ENCODE peak calls at places on chromosomes 2 and 18, in seven cellular contexts. One of them, this sample, is unnamed.

GRCh38 chr2:26772064-26773001 is 8.2 kb downstream of the SLC35F6 start:
- DNase-seq in tibial nerve: peak; percentile 100
- DNase-seq in body of pancreas: peak; percentile 96
- DNase-seq in prostate gland: peak; percentile 95
- DNase-seq in IMR-90: peak; percentile 38
- DNase-seq in sigmoid colon: peak; percentile 98
- DNase-seq in uterus: peak; percentile 95
- DNase-seq in this sample: peak; percentile 98

GRCh38 chr2:173872714-173873113 is 92.5 kb downstream of the SP3 start:
- DNase-seq in uterus: no peak
- DNase-seq in tibial nerve: no peak
- DNase-seq in prostate gland: peak; percentile 40
- DNase-seq in IMR-90: no peak
- DNase-seq in body of pancreas: no peak
- DNase-seq in sigmoid colon: no peak
- DNase-seq in this sample: no peak

GRCh38 chr2:112621792-112622527 is 23.8 kb upstream of the SLC20A1 start:
- DNase-seq in IMR-90: peak; percentile 94
- DNase-seq in uterus: no peak
- DNase-seq in tibial nerve: no peak
- DNase-seq in prostate gland: no peak
- DNase-seq in sigmoid colon: peak; percentile 34
- DNase-seq in body of pancreas: no peak
- DNase-seq in this sample: no peak

GRCh38 chr18:6566338-6566911 is 151.7 kb upstream of the L3MBTL4 start:
- DNase-seq in body of pancreas: no peak
- DNase-seq in tibial nerve: no peak
- DNase-seq in uterus: no peak
- DNase-seq in sigmoid colon: no peak
- DNase-seq in prostate gland: no peak
- DNase-seq in IMR-90: no peak
- DNase-seq in this sample: peak; percentile 53

GRCh38 chr2:215003001-215003400 is 135.4 kb downstream of the ABCA12 start:
- DNase-seq in uterus: no peak
- DNase-seq in sigmoid colon: no peak
- DNase-seq in body of pancreas: no peak
- DNase-seq in IMR-90: peak; percentile 1
- DNase-seq in tibial nerve: no peak
- DNase-seq in prostate gland: no peak
- DNase-seq in this sample: no peak

GRCh38 chr18:61892683-61893303 is at the start of gene RNF152:
- DNase-seq in body of pancreas: peak; percentile 43
- DNase-seq in tibial nerve: peak; percentile 8
- DNase-seq in IMR-90: peak; percentile 25
- DNase-seq in sigmoid colon: peak; percentile 75
- DNase-seq in uterus: peak; percentile 66
- DNase-seq in prostate gland: peak; percentile 28
- DNase-seq in this sample: peak; percentile 89

GRCh38 chr18:42296723-42297122 is 341.7 kb downstream of the PIK3C3 start:
- DNase-seq in IMR-90: no peak
- DNase-seq in body of pancreas: no peak
- DNase-seq in prostate gland: no peak
- DNase-seq in tibial nerve: no peak
- DNase-seq in uterus: no peak
- DNase-seq in sigmoid colon: no peak
- DNase-seq in this sample: no peak

GRCh38 chr2:239526038-239526437 is 125.2 kb upstream of the HDAC4 start:
- DNase-seq in sigmoid colon: no peak
- DNase-seq in uterus: no peak
- DNase-seq in prostate gland: no peak
- DNase-seq in IMR-90: no peak
- DNase-seq in body of pancreas: no peak
- DNase-seq in tibial nerve: no peak
- DNase-seq in this sample: no peak

GRCh38 chr2:203404996-203405395 is 76.8 kb downstream of the ABI2 start:
- DNase-seq in uterus: no peak
- DNase-seq in IMR-90: peak; percentile 73
- DNase-seq in sigmoid colon: no peak
- DNase-seq in body of pancreas: no peak
- DNase-seq in tibial nerve: no peak
- DNase-seq in prostate gland: no peak
- DNase-seq in this sample: no peak

GRCh38 chr18:55415258-55415871 is 172.6 kb downstream of the TCF4 start:
- DNase-seq in tibial nerve: peak; percentile 99
- DNase-seq in IMR-90: peak; percentile 86
- DNase-seq in body of pancreas: peak; percentile 91
- DNase-seq in uterus: peak; percentile 89
- DNase-seq in prostate gland: peak; percentile 82
- DNase-seq in sigmoid colon: peak; percentile 92
- DNase-seq in this sample: peak; percentile 96

GRCh38 chr2:219223831-219224610 is 5.3 kb upstream of the ABCB6 start:
- DNase-seq in uterus: no peak
- DNase-seq in sigmoid colon: no peak
- DNase-seq in prostate gland: no peak
- DNase-seq in IMR-90: no peak
- DNase-seq in tibial nerve: no peak
- DNase-seq in body of pancreas: no peak
- DNase-seq in this sample: no peak

GRCh38 chr2:207073791-207074678 is 91.7 kb downstream of the KLF7 start:
- DNase-seq in prostate gland: no peak
- DNase-seq in sigmoid colon: no peak
- DNase-seq in uterus: no peak
- DNase-seq in tibial nerve: no peak
- DNase-seq in body of pancreas: no peak
- DNase-seq in IMR-90: peak; percentile 12
- DNase-seq in this sample: no peak

GRCh38 chr2:103809946-103810345 is 1044.0 kb upstream of the POU3F3 start:
- DNase-seq in uterus: no peak
- DNase-seq in prostate gland: no peak
- DNase-seq in body of pancreas: no peak
- DNase-seq in IMR-90: no peak
- DNase-seq in sigmoid colon: no peak
- DNase-seq in tibial nerve: no peak
- DNase-seq in this sample: no peak

GRCh38 chr2:232838406-232838874 is 31.6 kb upstream of the SNORC start:
- DNase-seq in sigmoid colon: no peak
- DNase-seq in tibial nerve: no peak
- DNase-seq in uterus: no peak
- DNase-seq in body of pancreas: peak; percentile 26
- DNase-seq in IMR-90: peak; percentile 29
- DNase-seq in prostate gland: no peak
- DNase-seq in this sample: no peak

GRCh38 chr2:232839680-232840079 is 30.4 kb upstream of the SNORC start:
- DNase-seq in sigmoid colon: peak; percentile 72
- DNase-seq in tibial nerve: peak; percentile 64
- DNase-seq in body of pancreas: peak; percentile 35
- DNase-seq in prostate gland: peak; percentile 41
- DNase-seq in IMR-90: no peak
- DNase-seq in uterus: no peak
- DNase-seq in this sample: no peak

GRCh38 chr2:232846055-232846454 is 24.0 kb upstream of the SNORC start:
- DNase-seq in IMR-90: no peak
- DNase-seq in sigmoid colon: no peak
- DNase-seq in uterus: no peak
- DNase-seq in prostate gland: no peak
- DNase-seq in body of pancreas: no peak
- DNase-seq in tibial nerve: no peak
- DNase-seq in this sample: no peak

GRCh38 chr2:232842689-232843088 is 27.4 kb upstream of the SNORC start:
- DNase-seq in IMR-90: no peak
- DNase-seq in prostate gland: no peak
- DNase-seq in tibial nerve: no peak
- DNase-seq in uterus: no peak
- DNase-seq in body of pancreas: no peak
- DNase-seq in sigmoid colon: no peak
- DNase-seq in this sample: no peak

DNA sequence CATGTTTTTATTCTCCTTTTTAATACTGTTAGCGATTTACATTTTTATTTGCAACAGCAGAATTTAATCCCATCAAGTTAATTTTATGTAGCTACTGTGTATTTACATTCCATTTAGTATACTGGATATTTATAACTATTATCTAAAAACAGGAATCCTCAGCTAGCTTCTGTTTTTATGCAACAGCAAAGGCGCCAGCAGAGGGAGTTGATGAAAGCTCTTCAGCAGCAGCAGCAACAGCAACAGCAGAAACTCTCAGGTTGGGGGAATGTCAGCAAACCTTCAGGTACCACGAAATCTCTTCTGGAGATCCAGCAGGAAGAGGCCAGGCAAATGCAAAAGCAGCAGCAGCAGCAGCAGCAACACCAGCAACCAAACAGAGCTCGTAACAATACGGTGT is 26.2 kb upstream of the SNORC start:
- DNase-seq in IMR-90: no peak
- DNase-seq in tibial nerve: no peak
- DNase-seq in prostate gland: no peak
- DNase-seq in uterus: no peak
- DNase-seq in sigmoid colon: no peak
- DNase-seq in body of pancreas: no peak
- DNase-seq in this sample: no peak
- TF ChIP-seq CTCF in IMR-90: no peak
- TF ChIP-seq CTCF in tibial nerve: no peak
- TF ChIP-seq CTCF in prostate gland: no peak
- TF ChIP-seq CTCF in uterus: no peak
- TF ChIP-seq CTCF in sigmoid colon: no peak
- TF ChIP-seq CTCF in body of pancreas: no peak
- TF ChIP-seq CTCF in this sample: no peak

DNA sequence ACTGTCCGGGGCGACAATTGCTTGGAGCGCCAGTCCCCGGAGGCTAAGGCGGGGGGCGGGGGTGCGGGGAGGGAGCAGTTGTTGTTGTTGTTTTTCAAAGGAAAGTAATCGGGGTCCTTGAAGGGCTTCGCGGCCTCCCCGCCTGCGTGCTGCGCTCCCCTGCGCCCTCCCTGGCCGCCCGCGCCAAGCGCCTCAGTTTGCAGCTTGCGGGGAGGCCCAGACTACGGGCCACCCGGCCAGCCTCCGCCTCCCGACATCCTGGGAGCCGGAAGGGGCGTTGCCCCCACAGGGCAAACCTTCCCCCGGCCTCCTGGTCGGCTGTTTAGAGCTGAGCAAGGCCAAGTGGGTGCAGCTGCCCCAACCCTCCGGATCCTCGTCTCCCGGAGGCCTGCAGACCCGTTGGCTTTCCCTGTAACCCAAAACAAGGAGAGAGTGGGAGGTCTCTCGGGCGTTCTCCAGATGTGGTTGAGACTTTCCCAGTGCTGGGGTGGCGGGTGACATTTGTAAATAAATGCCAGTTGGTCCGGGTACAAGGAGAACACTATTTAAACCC is 3.7 kb upstream of the SIX3 start:
- DNase-seq in body of pancreas: no peak
- DNase-seq in IMR-90: no peak
- DNase-seq in tibial nerve: no peak
- DNase-seq in sigmoid colon: no peak
- DNase-seq in uterus: no peak
- DNase-seq in prostate gland: no peak
- DNase-seq in this sample: no peak
- TF ChIP-seq POLR2A in body of pancreas: peak; percentile 9
- TF ChIP-seq POLR2A in IMR-90: no peak
- TF ChIP-seq POLR2A in tibial nerve: no peak
- TF ChIP-seq POLR2A in sigmoid colon: no peak
- TF ChIP-seq POLR2A in uterus: no peak
- TF ChIP-seq POLR2A in prostate gland: no peak
- TF ChIP-seq POLR2A in this sample: no peak

DNA sequence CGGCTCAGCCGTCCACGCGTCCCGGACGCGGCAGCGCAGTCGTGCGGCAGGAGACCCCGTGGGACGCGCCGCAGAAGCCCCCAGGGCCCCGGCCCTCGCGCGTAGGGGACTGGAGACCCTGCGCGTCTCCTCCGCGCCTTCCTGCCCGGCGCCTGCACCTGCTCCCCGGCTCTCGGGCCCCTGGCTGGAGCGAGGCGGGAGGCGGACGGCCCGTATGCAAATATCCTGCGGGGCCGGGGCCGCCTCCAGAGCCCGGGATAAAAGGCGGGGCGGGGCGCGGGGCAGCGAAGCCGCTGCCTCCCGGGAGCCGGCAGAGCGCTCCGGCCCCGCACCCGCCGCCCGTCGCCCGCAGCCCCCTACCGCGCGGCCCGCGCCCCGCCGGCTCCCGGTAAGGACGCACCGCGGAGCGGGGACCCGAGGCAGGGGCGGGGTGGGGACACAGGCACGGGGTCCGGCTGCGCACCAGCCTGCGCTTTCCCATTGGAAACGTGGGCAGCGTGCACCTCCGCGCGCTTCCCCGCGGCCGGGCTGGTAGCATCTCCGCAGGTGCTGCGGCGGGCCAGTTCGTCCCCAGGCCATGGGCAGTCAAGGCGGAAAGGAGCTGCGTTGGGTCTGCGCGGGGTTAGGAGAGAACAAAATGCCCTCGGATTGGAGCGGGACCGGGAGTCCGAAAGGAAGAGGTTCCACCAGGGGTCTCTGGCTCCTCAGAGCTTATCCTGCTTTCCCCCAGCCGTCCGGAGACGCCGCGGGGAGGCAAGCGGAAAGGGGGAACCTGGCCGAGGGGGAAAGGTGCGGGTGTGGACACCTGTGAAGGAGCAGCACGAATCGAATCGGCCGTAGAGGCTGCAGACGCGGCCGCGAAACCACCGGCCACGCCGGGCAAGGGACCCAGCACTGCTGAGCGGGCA is at the start of gene ATP6V1C2:
- DNase-seq in IMR-90: no peak
- DNase-seq in sigmoid colon: no peak
- DNase-seq in tibial nerve: no peak
- DNase-seq in body of pancreas: peak; percentile 74
- DNase-seq in prostate gland: peak; percentile 10
- DNase-seq in uterus: no peak
- DNase-seq in this sample: no peak
- TF ChIP-seq CTCF in IMR-90: no peak
- TF ChIP-seq CTCF in sigmoid colon: no peak
- TF ChIP-seq CTCF in tibial nerve: no peak
- TF ChIP-seq CTCF in body of pancreas: no peak
- TF ChIP-seq CTCF in prostate gland: no peak
- TF ChIP-seq CTCF in uterus: no peak
- TF ChIP-seq CTCF in this sample: no peak

DNA sequence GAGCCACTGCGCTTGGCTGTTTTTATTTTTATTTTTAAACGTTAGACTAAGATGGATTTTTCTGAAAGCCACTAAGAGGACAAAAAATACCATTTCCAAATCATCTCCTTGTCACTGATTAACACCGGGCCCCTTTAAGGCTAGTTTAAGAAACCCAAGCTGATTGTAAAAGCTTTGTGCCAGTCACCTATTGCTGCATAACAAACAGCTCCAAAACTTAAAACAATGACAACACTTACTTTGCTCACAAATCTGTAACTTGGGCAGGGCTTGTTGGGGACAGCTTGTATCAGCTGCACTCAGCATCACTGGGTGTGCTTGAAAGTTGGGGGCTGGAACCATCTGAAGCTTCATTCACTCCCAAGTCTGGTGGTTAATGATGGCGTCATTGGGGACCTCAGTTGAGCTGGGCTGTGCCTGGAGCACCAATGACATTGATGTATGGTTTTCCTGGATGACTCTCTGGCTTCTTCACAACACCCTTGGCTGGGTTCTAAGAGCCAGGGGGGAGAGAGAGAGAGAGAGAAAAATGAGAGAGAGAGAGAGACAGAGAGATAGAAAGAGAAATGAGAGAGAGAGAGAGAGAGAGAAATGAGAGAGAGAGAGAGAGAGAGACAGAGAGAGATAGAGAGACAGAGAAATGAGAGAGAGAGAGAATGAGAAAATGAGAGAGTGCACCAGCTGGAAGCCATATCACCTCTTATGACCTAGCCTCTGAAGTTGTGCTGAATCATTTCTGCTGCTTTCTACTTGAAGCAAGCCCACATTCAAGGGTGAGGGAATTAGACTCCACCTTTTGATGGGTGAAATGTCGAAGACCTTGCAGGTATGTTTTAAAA is 26.0 kb upstream of the ATG16L1 start:
- DNase-seq in uterus: no peak
- DNase-seq in IMR-90: no peak
- DNase-seq in tibial nerve: no peak
- DNase-seq in sigmoid colon: no peak
- DNase-seq in prostate gland: no peak
- DNase-seq in body of pancreas: no peak
- DNase-seq in this sample: no peak
- TF ChIP-seq POLR2A in uterus: no peak
- TF ChIP-seq POLR2A in IMR-90: no peak
- TF ChIP-seq POLR2A in tibial nerve: no peak
- TF ChIP-seq POLR2A in sigmoid colon: no peak
- TF ChIP-seq POLR2A in prostate gland: no peak
- TF ChIP-seq POLR2A in body of pancreas: no peak
- TF ChIP-seq POLR2A in this sample: no peak

This sample was measured in esophagus muscularis mucosa.